ENCODE peak calls at places on chromosomes 11 and 22, in four cellular contexts. H is Peyer's patch, Y is fibroblast of lung, S is natural killer cell. A is an unnamed sample.

GRCh38 chr11:102399189-102399588 is 52.2 kb downstream of the BIRC2 start:
- DNase-seq in Y (no peak), S (no peak), H (no peak), A (no peak)

GRCh38 chr22:29167032-29167911 is 38.4 kb upstream of the EMID1 start:
- DNase-seq in H (no peak), S (no peak), Y (no peak), A (no peak)

GRCh38 chr22:29479417-29480261 is at the start of gene NEFH:
- DNase-seq in S (no peak), Y (no peak), H (no peak), A (no peak)

GRCh38 chr11:46918087-46918751 is at the start of gene LRP4:
- DNase-seq in Y (peak; percentile 24), S (peak; percentile 40), H (peak; percentile 76), A (no peak)

GRCh38 chr22:37501610-37502341 is 15.6 kb upstream of the MFNG start:
- DNase-seq in H (peak; percentile 92), S (no peak), Y (peak; percentile 90), A (no peak)

GRCh38 chr11:33039274-33040126 is at the start of gene TCP11L1:
- DNase-seq in S (peak; percentile 78), Y (peak; percentile 93), H (peak; percentile 90), A (peak; percentile 92)

GRCh38 chr22:43476341-43476740 is 64.5 kb downstream of the MPPED1 start:
- DNase-seq in S (no peak), Y (no peak), H (no peak), A (no peak)

GRCh38 chr22:36409911-36410756 is 22.4 kb upstream of the MYH9 start:
- DNase-seq in Y (peak; percentile 76), S (peak; percentile 67), H (peak; percentile 94), A (peak; percentile 88)

GRCh38 chr11:72605958-72606357 is 68.3 kb downstream of the PDE2A start:
- DNase-seq in H (no peak), S (no peak), Y (no peak), A (no peak)

GRCh38 chr22:40021401-40022000 is 26.7 kb downstream of the FAM83F start:
- DNase-seq in Y (no peak), S (no peak), H (peak; percentile 40), A (no peak)

GRCh38 chr22:43174941-43175531 is 11.9 kb downstream of the TTLL12 start:
- DNase-seq in H (no peak), Y (no peak), S (no peak), A (no peak)

GRCh38 chr11:90204832-90205646 is 17.8 kb downstream of the CHORDC1 start:
- DNase-seq in Y (peak; percentile 52), S (no peak), H (no peak), A (no peak)

GRCh38 chr22:47397673-47398072 is 635.2 kb downstream of the TBC1D22A start:
- DNase-seq in H (peak; percentile 40), S (no peak), Y (no peak), A (no peak)

GRCh38 chr22:37282385-37282677 is at the start of gene CYTH4:
- DNase-seq in H (peak; percentile 65), S (peak; percentile 74), Y (no peak), A (no peak)

GRCh38 chr11:12687740-12688139 is 13.5 kb downstream of the TEAD1 start:
- DNase-seq in S (no peak), Y (no peak), H (no peak), A (no peak)

GRCh38 chr22:49999901-50000586 is 12.5 kb downstream of the IL17REL start:
- DNase-seq in Y (no peak), H (no peak), S (no peak), A (no peak)

GRCh38 chr11:64762916-64763803 is 3.4 kb upstream of the PYGM start:
- DNase-seq in S (no peak), Y (peak; percentile 83), H (no peak), A (no peak)

GRCh38 chr11:73234403-73235181 is 16.5 kb downstream of the P2RY2 start:
- DNase-seq in H (peak; percentile 43), S (no peak), Y (no peak), A (no peak)

GRCh38 chr22:24526191-24526590 is 28.7 kb downstream of the GUCD1 start:
- DNase-seq in Y (no peak), H (no peak), S (no peak), A (no peak)

GRCh38 chr11:111718436-111719325 is 47.5 kb downstream of the PPP2R1B start:
- DNase-seq in Y (peak; percentile 91), H (no peak), S (no peak), A (no peak)

GRCh38 chr22:20128902-20129746 is 2.5 kb upstream of the ZDHHC8 start:
- DNase-seq in S (no peak), H (no peak), Y (no peak), A (no peak)

GRCh38 chr11:94767701-94768601 is at the start of gene AMOTL1:
- DNase-seq in Y (peak; percentile 86), H (peak; percentile 69), S (peak; percentile 70), A (peak; percentile 92)

GRCh38 chr11:84930863-84931262 is 696.3 kb downstream of the DLG2 start:
- DNase-seq in S (no peak), H (no peak), Y (no peak), A (no peak)

DNA sequence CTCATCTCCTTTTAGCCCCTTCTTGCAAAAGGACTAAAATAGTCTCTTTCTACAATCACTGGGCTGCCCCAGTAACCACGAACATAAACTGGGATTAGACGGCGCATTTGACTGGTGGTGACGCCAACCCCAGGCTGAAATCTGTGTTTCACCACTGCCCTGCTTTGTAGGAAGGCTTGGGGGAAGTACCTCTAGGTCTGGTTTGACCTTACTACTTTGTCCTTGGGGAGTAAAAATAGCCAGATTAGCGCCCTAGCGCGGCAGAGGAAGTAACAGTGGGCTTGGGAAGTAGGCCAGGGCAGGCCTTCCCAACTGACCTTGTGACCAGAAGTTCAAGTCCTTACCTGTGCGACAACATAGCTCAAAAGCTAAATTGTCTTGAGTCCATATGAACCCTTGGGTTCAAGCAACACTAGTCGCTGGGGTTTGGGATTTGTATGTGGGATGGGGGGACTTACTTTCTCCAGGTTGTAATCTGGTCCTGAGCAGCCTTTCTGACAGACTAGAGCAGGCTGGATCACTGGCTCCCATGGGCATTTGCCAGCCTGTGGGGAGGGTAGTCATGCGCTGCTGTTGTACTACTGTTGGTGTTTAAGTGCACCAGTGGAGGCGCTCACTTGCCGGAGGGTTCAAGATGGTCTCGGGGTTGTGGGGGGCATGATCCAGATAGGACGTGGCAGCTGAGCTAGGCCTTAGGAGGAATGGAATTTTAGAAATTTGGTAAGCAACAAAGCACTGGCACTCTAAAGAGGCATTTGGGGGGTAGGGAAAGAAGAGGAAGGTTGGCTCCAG is 953 bp upstream of the PACS1 start:
- DNase-seq in S (peak; percentile 37), H (no peak), Y (peak; percentile 64), A (no peak)
- TF ChIP-seq CTCF in S (no peak), H (peak; percentile 1), Y (peak; percentile 15), A (no peak)

GRCh38 chr11:66347425-66348276 is at the start of gene B4GAT1:
- DNase-seq in S (peak; percentile 75), H (peak; percentile 88), Y (peak; percentile 89), A (peak; percentile 92)
- TF ChIP-seq CTCF in S (no peak), H (no peak), Y (no peak), A (no peak)

GRCh38 chr11:77198440-77198849 is 70.4 kb downstream of the MYO7A start:
- DNase-seq in H (peak; percentile 42), Y (no peak), S (no peak), A (no peak)
- TF ChIP-seq CTCF in H (peak; percentile 14), Y (peak; percentile 34), S (no peak), A (peak; percentile 62)

GRCh38 chr11:117228091-117228490 is 3.8 kb downstream of the PCSK7 start:
- DNase-seq in S (no peak), Y (no peak), H (no peak), A (no peak)

GRCh38 chr11:117223741-117224685 is 7.9 kb downstream of the PCSK7 start:
- DNase-seq in S (no peak), Y (no peak), H (no peak), A (no peak)

GRCh38 chr11:117225553-117226170 is 6.2 kb downstream of the PCSK7 start:
- DNase-seq in Y (no peak), H (no peak), S (no peak), A (no peak)

GRCh38 chr11:117229411-117229810 is 2.5 kb downstream of the PCSK7 start:
- DNase-seq in S (no peak), Y (no peak), H (no peak), A (no peak)

DNA sequence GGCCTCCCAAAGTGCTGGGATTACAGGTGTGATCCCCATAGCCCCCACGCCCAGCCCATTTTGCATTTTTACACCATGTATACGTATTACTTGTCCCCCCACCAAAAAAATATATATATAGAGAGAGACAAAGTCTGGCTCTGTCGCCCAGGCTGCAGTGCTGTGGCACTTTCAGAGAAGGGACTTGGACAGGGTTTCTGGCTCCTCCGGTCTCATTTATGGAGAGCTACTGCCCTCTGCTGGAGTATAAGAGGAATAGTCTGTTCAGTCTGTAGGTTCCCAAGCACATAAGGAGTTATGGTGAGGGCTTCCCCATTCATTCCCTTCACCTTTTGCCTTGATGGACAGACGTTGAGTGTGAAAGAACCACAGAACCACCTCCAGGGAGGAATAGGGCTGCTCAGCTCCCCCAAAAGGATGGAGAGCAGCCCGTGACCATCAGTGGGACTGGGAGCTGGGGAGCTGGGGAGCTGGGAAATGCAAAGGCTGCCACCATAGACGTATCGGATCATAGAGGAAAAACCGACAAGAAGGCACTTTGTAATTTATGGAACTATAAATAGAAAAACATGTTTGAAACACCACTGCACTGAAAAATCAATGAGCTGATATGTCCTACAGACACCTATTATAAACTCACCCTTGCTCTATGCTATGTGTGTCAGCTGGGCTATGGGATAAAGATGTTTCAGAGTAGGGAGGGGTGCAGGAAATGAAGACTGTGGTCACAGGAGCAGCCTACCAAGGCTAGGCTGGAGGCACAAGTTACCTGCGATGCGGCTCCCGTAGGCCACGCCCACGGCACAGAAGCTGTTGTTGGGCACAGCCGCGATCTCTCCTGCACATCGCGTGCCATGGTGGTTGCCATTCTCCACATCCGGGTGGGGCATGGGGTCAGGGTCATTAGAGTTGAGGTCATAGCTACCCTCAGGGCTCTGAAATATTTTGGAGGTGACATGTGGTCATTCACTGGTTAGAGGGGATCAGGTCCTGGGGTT is 5.2 kb downstream of the PCSK7 start:
- DNase-seq in Y (peak; percentile 64), H (peak; percentile 51), S (no peak), A (no peak)
- TF ChIP-seq CTCF in Y (peak; percentile 81), H (peak; percentile 92), S (peak; percentile 73), A (peak; percentile 94)

GRCh38 chr11:17722000-17722643 is 2.8 kb downstream of the MYOD1 start:
- DNase-seq in Y (peak; percentile 27), S (no peak), H (no peak), A (no peak)
- TF ChIP-seq CTCF in Y (peak; percentile 49), S (no peak), H (no peak), A (peak; percentile 60)